ENCODE peak calls at places on chromosome 14, in eight cellular contexts. One of them, this sample, is unnamed.

GRCh38 chr14:77653473-77653872 is 37.0 kb upstream of the SPTLC2 start:
- ATAC-seq in natural killer cell: no peak
- ATAC-seq in activated T-cell treated with anti-CD3 and anti-CD28 coated beads, Interleukin-2, amount 50 U/mL, for 72 hours: no peak
- ATAC-seq in central memory CD8-positive, alpha-beta T cell: no peak
- ATAC-seq in omental fat pad: no peak
- ATAC-seq in lower lobe of right lung: peak; percentile 44
- ATAC-seq in heart right ventricle: no peak
- ATAC-seq in activated naive CD8-positive, alpha-beta T cell treated with anti-CD3 and anti-CD28 coated beads, Interleukin-2, amount 10 ng/mL, durations not matched to agents 7 days and 5 days: peak; percentile 43
- ATAC-seq in this sample: no peak

GRCh38 chr14:85579957-85580356 is 50.0 kb downstream of the FLRT2 start:
- ATAC-seq in omental fat pad: no peak
- ATAC-seq in lower lobe of right lung: no peak
- ATAC-seq in natural killer cell: no peak
- ATAC-seq in heart right ventricle: no peak
- ATAC-seq in activated naive CD8-positive, alpha-beta T cell treated with anti-CD3 and anti-CD28 coated beads, Interleukin-2, amount 10 ng/mL, durations not matched to agents 7 days and 5 days: no peak
- ATAC-seq in activated T-cell treated with anti-CD3 and anti-CD28 coated beads, Interleukin-2, amount 50 U/mL, for 72 hours: no peak
- ATAC-seq in central memory CD8-positive, alpha-beta T cell: no peak
- ATAC-seq in this sample: no peak

GRCh38 chr14:106657460-106657859 is 1131.1 kb downstream of the TMEM121 start:
- ATAC-seq in central memory CD8-positive, alpha-beta T cell: no peak
- ATAC-seq in heart right ventricle: no peak
- ATAC-seq in activated T-cell treated with anti-CD3 and anti-CD28 coated beads, Interleukin-2, amount 50 U/mL, for 72 hours: peak; percentile 66
- ATAC-seq in lower lobe of right lung: no peak
- ATAC-seq in activated naive CD8-positive, alpha-beta T cell treated with anti-CD3 and anti-CD28 coated beads, Interleukin-2, amount 10 ng/mL, durations not matched to agents 7 days and 5 days: no peak
- ATAC-seq in omental fat pad: no peak
- ATAC-seq in natural killer cell: peak; percentile 31
- ATAC-seq in this sample: no peak

GRCh38 chr14:99982449-99983250 is 82.6 kb upstream of the EVL start:
- ATAC-seq in activated naive CD8-positive, alpha-beta T cell treated with anti-CD3 and anti-CD28 coated beads, Interleukin-2, amount 10 ng/mL, durations not matched to agents 7 days and 5 days: peak; percentile 83
- ATAC-seq in activated T-cell treated with anti-CD3 and anti-CD28 coated beads, Interleukin-2, amount 50 U/mL, for 72 hours: peak; percentile 86
- ATAC-seq in heart right ventricle: no peak
- ATAC-seq in central memory CD8-positive, alpha-beta T cell: peak; percentile 81
- ATAC-seq in omental fat pad: peak; percentile 87
- ATAC-seq in natural killer cell: peak; percentile 100
- ATAC-seq in lower lobe of right lung: peak; percentile 93
- ATAC-seq in this sample: peak; percentile 87

GRCh38 chr14:75184447-75184846 is 8.0 kb upstream of the TMED10 start:
- ATAC-seq in omental fat pad: no peak
- ATAC-seq in central memory CD8-positive, alpha-beta T cell: no peak
- ATAC-seq in heart right ventricle: no peak
- ATAC-seq in activated T-cell treated with anti-CD3 and anti-CD28 coated beads, Interleukin-2, amount 50 U/mL, for 72 hours: peak; percentile 47
- ATAC-seq in lower lobe of right lung: no peak
- ATAC-seq in natural killer cell: no peak
- ATAC-seq in activated naive CD8-positive, alpha-beta T cell treated with anti-CD3 and anti-CD28 coated beads, Interleukin-2, amount 10 ng/mL, durations not matched to agents 7 days and 5 days: no peak
- ATAC-seq in this sample: no peak

GRCh38 chr14:54782803-54783659 is 119.6 kb downstream of the GCH1 start:
- ATAC-seq in natural killer cell: peak; percentile 31
- ATAC-seq in central memory CD8-positive, alpha-beta T cell: peak; percentile 32
- ATAC-seq in activated naive CD8-positive, alpha-beta T cell treated with anti-CD3 and anti-CD28 coated beads, Interleukin-2, amount 10 ng/mL, durations not matched to agents 7 days and 5 days: peak; percentile 75
- ATAC-seq in lower lobe of right lung: peak; percentile 56
- ATAC-seq in activated T-cell treated with anti-CD3 and anti-CD28 coated beads, Interleukin-2, amount 50 U/mL, for 72 hours: no peak
- ATAC-seq in omental fat pad: no peak
- ATAC-seq in heart right ventricle: no peak
- ATAC-seq in this sample: peak; percentile 36

GRCh38 chr14:37746140-37746832 is 150.9 kb downstream of the TTC6 start:
- ATAC-seq in omental fat pad: no peak
- ATAC-seq in central memory CD8-positive, alpha-beta T cell: no peak
- ATAC-seq in activated T-cell treated with anti-CD3 and anti-CD28 coated beads, Interleukin-2, amount 50 U/mL, for 72 hours: no peak
- ATAC-seq in natural killer cell: no peak
- ATAC-seq in lower lobe of right lung: no peak
- ATAC-seq in heart right ventricle: no peak
- ATAC-seq in activated naive CD8-positive, alpha-beta T cell treated with anti-CD3 and anti-CD28 coated beads, Interleukin-2, amount 10 ng/mL, durations not matched to agents 7 days and 5 days: no peak
- ATAC-seq in this sample: no peak

GRCh38 chr14:91220581-91221000 is 23.9 kb downstream of the GPR68 start:
- ATAC-seq in heart right ventricle: peak; percentile 13
- ATAC-seq in natural killer cell: no peak
- ATAC-seq in central memory CD8-positive, alpha-beta T cell: no peak
- ATAC-seq in activated T-cell treated with anti-CD3 and anti-CD28 coated beads, Interleukin-2, amount 50 U/mL, for 72 hours: no peak
- ATAC-seq in lower lobe of right lung: peak; percentile 38
- ATAC-seq in omental fat pad: no peak
- ATAC-seq in activated naive CD8-positive, alpha-beta T cell treated with anti-CD3 and anti-CD28 coated beads, Interleukin-2, amount 10 ng/mL, durations not matched to agents 7 days and 5 days: no peak
- ATAC-seq in this sample: peak; percentile 94

GRCh38 chr14:75837151-75837787 is 144.5 kb downstream of the TGFB3 start:
- ATAC-seq in omental fat pad: no peak
- ATAC-seq in activated naive CD8-positive, alpha-beta T cell treated with anti-CD3 and anti-CD28 coated beads, Interleukin-2, amount 10 ng/mL, durations not matched to agents 7 days and 5 days: no peak
- ATAC-seq in natural killer cell: no peak
- ATAC-seq in lower lobe of right lung: no peak
- ATAC-seq in heart right ventricle: no peak
- ATAC-seq in central memory CD8-positive, alpha-beta T cell: no peak
- ATAC-seq in activated T-cell treated with anti-CD3 and anti-CD28 coated beads, Interleukin-2, amount 50 U/mL, for 72 hours: peak; percentile 22
- ATAC-seq in this sample: no peak

GRCh38 chr14:50489851-50490250 is 42.5 kb downstream of the MAP4K5 start:
- ATAC-seq in heart right ventricle: no peak
- ATAC-seq in omental fat pad: no peak
- ATAC-seq in activated naive CD8-positive, alpha-beta T cell treated with anti-CD3 and anti-CD28 coated beads, Interleukin-2, amount 10 ng/mL, durations not matched to agents 7 days and 5 days: no peak
- ATAC-seq in activated T-cell treated with anti-CD3 and anti-CD28 coated beads, Interleukin-2, amount 50 U/mL, for 72 hours: no peak
- ATAC-seq in lower lobe of right lung: no peak
- ATAC-seq in central memory CD8-positive, alpha-beta T cell: no peak
- ATAC-seq in natural killer cell: no peak
- ATAC-seq in this sample: no peak

GRCh38 chr14:88025350-88025749 is 20.4 kb downstream of the GPR65 start:
- ATAC-seq in activated naive CD8-positive, alpha-beta T cell treated with anti-CD3 and anti-CD28 coated beads, Interleukin-2, amount 10 ng/mL, durations not matched to agents 7 days and 5 days: no peak
- ATAC-seq in heart right ventricle: no peak
- ATAC-seq in central memory CD8-positive, alpha-beta T cell: no peak
- ATAC-seq in activated T-cell treated with anti-CD3 and anti-CD28 coated beads, Interleukin-2, amount 50 U/mL, for 72 hours: no peak
- ATAC-seq in natural killer cell: no peak
- ATAC-seq in omental fat pad: no peak
- ATAC-seq in lower lobe of right lung: no peak
- ATAC-seq in this sample: no peak

GRCh38 chr14:94998110-94998509 is 159.2 kb downstream of the DICER1 start:
- ATAC-seq in heart right ventricle: no peak
- ATAC-seq in central memory CD8-positive, alpha-beta T cell: no peak
- ATAC-seq in lower lobe of right lung: no peak
- ATAC-seq in natural killer cell: no peak
- ATAC-seq in activated T-cell treated with anti-CD3 and anti-CD28 coated beads, Interleukin-2, amount 50 U/mL, for 72 hours: no peak
- ATAC-seq in activated naive CD8-positive, alpha-beta T cell treated with anti-CD3 and anti-CD28 coated beads, Interleukin-2, amount 10 ng/mL, durations not matched to agents 7 days and 5 days: no peak
- ATAC-seq in omental fat pad: no peak
- ATAC-seq in this sample: no peak

GRCh38 chr14:89445252-89445973 is 28.4 kb upstream of the FOXN3 start:
- ATAC-seq in central memory CD8-positive, alpha-beta T cell: no peak
- ATAC-seq in lower lobe of right lung: no peak
- ATAC-seq in heart right ventricle: no peak
- ATAC-seq in activated naive CD8-positive, alpha-beta T cell treated with anti-CD3 and anti-CD28 coated beads, Interleukin-2, amount 10 ng/mL, durations not matched to agents 7 days and 5 days: peak; percentile 71
- ATAC-seq in activated T-cell treated with anti-CD3 and anti-CD28 coated beads, Interleukin-2, amount 50 U/mL, for 72 hours: peak; percentile 79
- ATAC-seq in natural killer cell: peak; percentile 76
- ATAC-seq in omental fat pad: no peak
- ATAC-seq in this sample: no peak

GRCh38 chr14:20580242-20580641 is 7.6 kb downstream of the RNASE11 start:
- ATAC-seq in heart right ventricle: no peak
- ATAC-seq in lower lobe of right lung: no peak
- ATAC-seq in activated T-cell treated with anti-CD3 and anti-CD28 coated beads, Interleukin-2, amount 50 U/mL, for 72 hours: no peak
- ATAC-seq in omental fat pad: no peak
- ATAC-seq in central memory CD8-positive, alpha-beta T cell: no peak
- ATAC-seq in natural killer cell: no peak
- ATAC-seq in activated naive CD8-positive, alpha-beta T cell treated with anti-CD3 and anti-CD28 coated beads, Interleukin-2, amount 10 ng/mL, durations not matched to agents 7 days and 5 days: no peak
- ATAC-seq in this sample: no peak

GRCh38 chr14:68535404-68536024 is 257.4 kb downstream of the ZFP36L1 start:
- ATAC-seq in heart right ventricle: no peak
- ATAC-seq in activated T-cell treated with anti-CD3 and anti-CD28 coated beads, Interleukin-2, amount 50 U/mL, for 72 hours: no peak
- ATAC-seq in lower lobe of right lung: no peak
- ATAC-seq in activated naive CD8-positive, alpha-beta T cell treated with anti-CD3 and anti-CD28 coated beads, Interleukin-2, amount 10 ng/mL, durations not matched to agents 7 days and 5 days: no peak
- ATAC-seq in natural killer cell: no peak
- ATAC-seq in central memory CD8-positive, alpha-beta T cell: no peak
- ATAC-seq in omental fat pad: peak; percentile 19
- ATAC-seq in this sample: peak; percentile 77

GRCh38 chr14:35331605-35332516 is 39.7 kb downstream of the PSMA6 start:
- ATAC-seq in activated naive CD8-positive, alpha-beta T cell treated with anti-CD3 and anti-CD28 coated beads, Interleukin-2, amount 10 ng/mL, durations not matched to agents 7 days and 5 days: no peak
- ATAC-seq in omental fat pad: no peak
- ATAC-seq in natural killer cell: no peak
- ATAC-seq in central memory CD8-positive, alpha-beta T cell: no peak
- ATAC-seq in activated T-cell treated with anti-CD3 and anti-CD28 coated beads, Interleukin-2, amount 50 U/mL, for 72 hours: no peak
- ATAC-seq in lower lobe of right lung: peak; percentile 66
- ATAC-seq in heart right ventricle: no peak
- ATAC-seq in this sample: peak; percentile 90

GRCh38 chr14:98994571-98994970 is 277.4 kb downstream of the BCL11B start:
- ATAC-seq in lower lobe of right lung: no peak
- ATAC-seq in activated naive CD8-positive, alpha-beta T cell treated with anti-CD3 and anti-CD28 coated beads, Interleukin-2, amount 10 ng/mL, durations not matched to agents 7 days and 5 days: peak; percentile 95
- ATAC-seq in heart right ventricle: no peak
- ATAC-seq in central memory CD8-positive, alpha-beta T cell: no peak
- ATAC-seq in omental fat pad: no peak
- ATAC-seq in natural killer cell: no peak
- ATAC-seq in activated T-cell treated with anti-CD3 and anti-CD28 coated beads, Interleukin-2, amount 50 U/mL, for 72 hours: no peak
- ATAC-seq in this sample: no peak

GRCh38 chr14:76423534-76423933 is 47.6 kb downstream of the ESRRB start:
- ATAC-seq in omental fat pad: no peak
- ATAC-seq in central memory CD8-positive, alpha-beta T cell: no peak
- ATAC-seq in natural killer cell: no peak
- ATAC-seq in heart right ventricle: no peak
- ATAC-seq in activated naive CD8-positive, alpha-beta T cell treated with anti-CD3 and anti-CD28 coated beads, Interleukin-2, amount 10 ng/mL, durations not matched to agents 7 days and 5 days: no peak
- ATAC-seq in activated T-cell treated with anti-CD3 and anti-CD28 coated beads, Interleukin-2, amount 50 U/mL, for 72 hours: no peak
- ATAC-seq in lower lobe of right lung: no peak
- ATAC-seq in this sample: no peak

GRCh38 chr14:104698688-104699425 is 9.4 kb downstream of the INF2 start:
- ATAC-seq in lower lobe of right lung: no peak
- ATAC-seq in activated naive CD8-positive, alpha-beta T cell treated with anti-CD3 and anti-CD28 coated beads, Interleukin-2, amount 10 ng/mL, durations not matched to agents 7 days and 5 days: no peak
- ATAC-seq in heart right ventricle: peak; percentile 30
- ATAC-seq in omental fat pad: no peak
- ATAC-seq in activated T-cell treated with anti-CD3 and anti-CD28 coated beads, Interleukin-2, amount 50 U/mL, for 72 hours: no peak
- ATAC-seq in natural killer cell: no peak
- ATAC-seq in central memory CD8-positive, alpha-beta T cell: no peak
- ATAC-seq in this sample: no peak